ENCODE peak calls at places on chromosomes 5 and 9, in ten cellular contexts. One of them, this sample, is unnamed.
A peak's percentile ranks its signal among the peaks of the same experiment; 100 is the strongest.

GRCh38 chr9:111582888-111583287 is 16.6 kb downstream of the PTGR1 start:
- DNase-seq in cardiac muscle cell: peak; percentile 68
- DNase-seq in neuronal stem cell: no peak
- DNase-seq in body of pancreas: no peak
- DNase-seq in SJCRH30: no peak
- DNase-seq in PC-3: peak; percentile 64
- DNase-seq in tibial nerve: no peak
- DNase-seq in IMR-90: peak; percentile 63
- DNase-seq in fibroblast of lung: peak; percentile 45
- DNase-seq in tibial artery: no peak
- DNase-seq in this sample: no peak

GRCh38 chr9:101536938-101537337 is 3.3 kb downstream of the RNF20 start:
- DNase-seq in cardiac muscle cell: peak; percentile 53
- DNase-seq in neuronal stem cell: peak; percentile 49
- DNase-seq in body of pancreas: peak; percentile 21
- DNase-seq in SJCRH30: peak; percentile 44
- DNase-seq in PC-3: peak; percentile 17
- DNase-seq in tibial nerve: no peak
- DNase-seq in IMR-90: peak; percentile 51
- DNase-seq in fibroblast of lung: peak; percentile 56
- DNase-seq in tibial artery: no peak
- DNase-seq in this sample: no peak

GRCh38 chr5:63401434-63402046 is 560.7 kb downstream of the HTR1A start:
- DNase-seq in cardiac muscle cell: peak; percentile 60
- DNase-seq in neuronal stem cell: peak; percentile 68
- DNase-seq in body of pancreas: peak; percentile 79
- DNase-seq in SJCRH30: peak; percentile 47
- DNase-seq in PC-3: peak; percentile 75
- DNase-seq in tibial nerve: peak; percentile 74
- DNase-seq in IMR-90: peak; percentile 8
- DNase-seq in fibroblast of lung: peak; percentile 46
- DNase-seq in tibial artery: no peak
- DNase-seq in this sample: peak; percentile 13

GRCh38 chr9:73270967-73271722 is 119.5 kb downstream of the ANXA1 start:
- DNase-seq in cardiac muscle cell: peak; percentile 92
- DNase-seq in neuronal stem cell: no peak
- DNase-seq in body of pancreas: no peak
- DNase-seq in SJCRH30: no peak
- DNase-seq in PC-3: peak; percentile 77
- DNase-seq in tibial nerve: no peak
- DNase-seq in IMR-90: peak; percentile 77
- DNase-seq in fibroblast of lung: peak; percentile 56
- DNase-seq in tibial artery: no peak
- DNase-seq in this sample: peak; percentile 39

GRCh38 chr5:54738118-54738972 is 220.8 kb downstream of the SNX18 start:
- DNase-seq in cardiac muscle cell: peak; percentile 43
- DNase-seq in neuronal stem cell: no peak
- DNase-seq in body of pancreas: peak; percentile 58
- DNase-seq in SJCRH30: peak; percentile 15
- DNase-seq in PC-3: peak; percentile 57
- DNase-seq in tibial nerve: peak; percentile 38
- DNase-seq in IMR-90: peak; percentile 69
- DNase-seq in fibroblast of lung: peak; percentile 47
- DNase-seq in tibial artery: peak; percentile 78
- DNase-seq in this sample: peak; percentile 40

GRCh38 chr9:32350682-32351081 is 33.8 kb upstream of the ACO1 start:
- DNase-seq in cardiac muscle cell: peak; percentile 55
- DNase-seq in neuronal stem cell: no peak
- DNase-seq in body of pancreas: no peak
- DNase-seq in SJCRH30: no peak
- DNase-seq in PC-3: peak; percentile 62
- DNase-seq in tibial nerve: no peak
- DNase-seq in IMR-90: peak; percentile 17
- DNase-seq in fibroblast of lung: peak; percentile 34
- DNase-seq in tibial artery: no peak
- DNase-seq in this sample: no peak

GRCh38 chr5:158456756-158457155 is 597.8 kb upstream of the CLINT1 start:
- DNase-seq in cardiac muscle cell: peak; percentile 77
- DNase-seq in neuronal stem cell: no peak
- DNase-seq in body of pancreas: no peak
- DNase-seq in SJCRH30: peak; percentile 73
- DNase-seq in PC-3: peak; percentile 71
- DNase-seq in tibial nerve: no peak
- DNase-seq in IMR-90: peak; percentile 94
- DNase-seq in fibroblast of lung: peak; percentile 97
- DNase-seq in tibial artery: no peak
- DNase-seq in this sample: no peak

GRCh38 chr5:41246376-41246775 is 33.0 kb upstream of the C6 start:
- DNase-seq in cardiac muscle cell: peak; percentile 91
- DNase-seq in neuronal stem cell: no peak
- DNase-seq in body of pancreas: no peak
- DNase-seq in SJCRH30: no peak
- DNase-seq in PC-3: peak; percentile 97
- DNase-seq in tibial nerve: no peak
- DNase-seq in IMR-90: peak; percentile 96
- DNase-seq in fibroblast of lung: peak; percentile 85
- DNase-seq in tibial artery: no peak
- DNase-seq in this sample: peak; percentile 71

GRCh38 chr9:97930972-97931371 is 7.0 kb downstream of the HEMGN start:
- DNase-seq in cardiac muscle cell: no peak
- DNase-seq in neuronal stem cell: no peak
- DNase-seq in body of pancreas: no peak
- DNase-seq in SJCRH30: no peak
- DNase-seq in PC-3: no peak
- DNase-seq in tibial nerve: no peak
- DNase-seq in IMR-90: no peak
- DNase-seq in fibroblast of lung: no peak
- DNase-seq in tibial artery: no peak
- DNase-seq in this sample: peak; percentile 21

GRCh38 chr9:89218040-89218928 is 39.7 kb upstream of the SHC3 start:
- DNase-seq in cardiac muscle cell: peak; percentile 22
- DNase-seq in neuronal stem cell: peak; percentile 39
- DNase-seq in body of pancreas: no peak
- DNase-seq in SJCRH30: no peak
- DNase-seq in PC-3: no peak
- DNase-seq in tibial nerve: no peak
- DNase-seq in IMR-90: no peak
- DNase-seq in fibroblast of lung: peak; percentile 28
- DNase-seq in tibial artery: no peak
- DNase-seq in this sample: no peak
- H3K4me3 ChIP-seq in cardiac muscle cell: no peak overlapping the region
- H3K4me3 ChIP-seq in neuronal stem cell: no peak overlapping the region
- H3K4me3 ChIP-seq in body of pancreas: no peak overlapping the region
- H3K4me3 ChIP-seq in SJCRH30: no peak overlapping the region
- H3K4me3 ChIP-seq in PC-3: no peak overlapping the region
- H3K4me3 ChIP-seq in tibial nerve: no peak overlapping the region
- H3K4me3 ChIP-seq in IMR-90: no peak overlapping the region
- H3K4me3 ChIP-seq in fibroblast of lung: no peak overlapping the region
- H3K4me3 ChIP-seq in tibial artery: no peak overlapping the region
- H3K4me3 ChIP-seq in this sample: no peak overlapping the region

DNA sequence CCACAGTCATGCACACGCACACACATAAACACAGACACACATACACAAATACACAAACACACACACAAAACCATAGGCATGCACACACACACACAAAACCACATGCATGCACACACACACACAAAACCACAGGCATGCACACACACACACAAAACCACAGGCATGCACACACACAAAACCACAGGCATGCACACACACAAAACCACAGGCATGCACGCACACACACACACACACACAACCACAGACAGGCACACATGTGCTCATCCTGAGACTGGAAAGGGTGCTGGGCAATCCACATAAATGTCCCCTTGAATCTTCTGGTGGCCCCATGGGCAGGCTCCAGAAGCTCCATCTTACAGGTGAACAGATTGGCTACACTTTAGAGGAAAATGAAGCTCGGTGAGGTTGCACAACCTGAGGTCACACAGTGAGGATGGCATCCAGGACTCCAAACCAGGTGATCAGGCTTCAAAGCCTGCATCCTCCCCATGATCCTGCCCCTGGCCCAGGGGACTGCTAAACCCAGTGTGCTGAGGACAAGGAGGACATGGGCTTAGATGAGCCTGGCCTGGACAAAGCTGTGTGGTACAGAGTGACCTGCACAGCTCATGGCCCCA is 144.8 kb downstream of the GADD45G start:
- DNase-seq in cardiac muscle cell: peak; percentile 23
- DNase-seq in neuronal stem cell: no peak
- DNase-seq in body of pancreas: no peak
- DNase-seq in SJCRH30: peak; percentile 22
- DNase-seq in PC-3: no peak
- DNase-seq in tibial nerve: no peak
- DNase-seq in IMR-90: no peak
- DNase-seq in fibroblast of lung: peak; percentile 31
- DNase-seq in tibial artery: no peak
- DNase-seq in this sample: no peak
- H3K4me1 ChIP-seq in cardiac muscle cell: no peaks in the 10 kb centered on the region
- H3K4me1 ChIP-seq in neuronal stem cell: peaks cover 7% of the 10 kb centered on the region
- H3K4me1 ChIP-seq in body of pancreas: peaks cover 14% of the 10 kb centered on the region
- H3K4me1 ChIP-seq in SJCRH30: peaks cover 46% of the 10 kb centered on the region
- H3K4me1 ChIP-seq in PC-3: no peaks in the 10 kb centered on the region
- H3K4me1 ChIP-seq in tibial nerve: no peaks in the 10 kb centered on the region
- H3K4me1 ChIP-seq in IMR-90: no peaks in the 10 kb centered on the region
- H3K4me1 ChIP-seq in fibroblast of lung: no peaks in the 10 kb centered on the region
- H3K4me1 ChIP-seq in tibial artery: no peaks in the 10 kb centered on the region
- H3K4me1 ChIP-seq in this sample: no peaks in the 10 kb centered on the region

GRCh38 chr9:38030658-38031057 is 38.4 kb downstream of the SHB start:
- DNase-seq in cardiac muscle cell: no peak
- DNase-seq in neuronal stem cell: no peak
- DNase-seq in body of pancreas: no peak
- DNase-seq in SJCRH30: no peak
- DNase-seq in PC-3: no peak
- DNase-seq in tibial nerve: no peak
- DNase-seq in IMR-90: no peak
- DNase-seq in fibroblast of lung: no peak
- DNase-seq in tibial artery: no peak
- DNase-seq in this sample: no peak

GRCh38 chr9:38029923-38030638 is 38.9 kb downstream of the SHB start:
- DNase-seq in cardiac muscle cell: no peak
- DNase-seq in neuronal stem cell: no peak
- DNase-seq in body of pancreas: no peak
- DNase-seq in SJCRH30: peak; percentile 48
- DNase-seq in PC-3: no peak
- DNase-seq in tibial nerve: no peak
- DNase-seq in IMR-90: no peak
- DNase-seq in fibroblast of lung: no peak
- DNase-seq in tibial artery: no peak
- DNase-seq in this sample: no peak

GRCh38 chr9:38032266-38032830 is 36.7 kb downstream of the SHB start:
- DNase-seq in cardiac muscle cell: no peak
- DNase-seq in neuronal stem cell: no peak
- DNase-seq in body of pancreas: peak; percentile 88
- DNase-seq in SJCRH30: no peak
- DNase-seq in PC-3: peak; percentile 79
- DNase-seq in tibial nerve: no peak
- DNase-seq in IMR-90: no peak
- DNase-seq in fibroblast of lung: no peak
- DNase-seq in tibial artery: no peak
- DNase-seq in this sample: peak; percentile 98

GRCh38 chr9:38033956-38034355 is 35.1 kb downstream of the SHB start:
- DNase-seq in cardiac muscle cell: no peak
- DNase-seq in neuronal stem cell: no peak
- DNase-seq in body of pancreas: no peak
- DNase-seq in SJCRH30: no peak
- DNase-seq in PC-3: no peak
- DNase-seq in tibial nerve: no peak
- DNase-seq in IMR-90: no peak
- DNase-seq in fibroblast of lung: no peak
- DNase-seq in tibial artery: no peak
- DNase-seq in this sample: peak; percentile 71

GRCh38 chr9:38031594-38031993 is 37.4 kb downstream of the SHB start:
- DNase-seq in cardiac muscle cell: no peak
- DNase-seq in neuronal stem cell: no peak
- DNase-seq in body of pancreas: no peak
- DNase-seq in SJCRH30: no peak
- DNase-seq in PC-3: peak; percentile 40
- DNase-seq in tibial nerve: no peak
- DNase-seq in IMR-90: no peak
- DNase-seq in fibroblast of lung: no peak
- DNase-seq in tibial artery: no peak
- DNase-seq in this sample: peak; percentile 85
- H3K27ac ChIP-seq in cardiac muscle cell: no peak overlapping the region
- H3K27ac ChIP-seq in neuronal stem cell: no peak overlapping the region
- H3K27ac ChIP-seq in body of pancreas: peak overlapping the region; percentile 72
- H3K27ac ChIP-seq in SJCRH30: no peak overlapping the region
- H3K27ac ChIP-seq in PC-3: peak overlapping the region; percentile 75
- H3K27ac ChIP-seq in tibial nerve: no peak overlapping the region
- H3K27ac ChIP-seq in IMR-90: no peak overlapping the region
- H3K27ac ChIP-seq in fibroblast of lung: no peak overlapping the region
- H3K27ac ChIP-seq in tibial artery: no peak overlapping the region
- H3K27ac ChIP-seq in this sample: peak overlapping the region; percentile 75

GRCh38 chr5:15132816-15133405 is 261.3 kb upstream of the ANKH start:
- DNase-seq in cardiac muscle cell: peak; percentile 6
- DNase-seq in neuronal stem cell: no peak
- DNase-seq in body of pancreas: no peak
- DNase-seq in SJCRH30: no peak
- DNase-seq in PC-3: no peak
- DNase-seq in tibial nerve: no peak
- DNase-seq in IMR-90: no peak
- DNase-seq in fibroblast of lung: no peak
- DNase-seq in tibial artery: no peak
- DNase-seq in this sample: no peak
- H3K4me3 ChIP-seq in cardiac muscle cell: no peak overlapping the region
- H3K4me3 ChIP-seq in neuronal stem cell: no peak overlapping the region
- H3K4me3 ChIP-seq in body of pancreas: no peak overlapping the region
- H3K4me3 ChIP-seq in SJCRH30: no peak overlapping the region
- H3K4me3 ChIP-seq in PC-3: no peak overlapping the region
- H3K4me3 ChIP-seq in tibial nerve: no peak overlapping the region
- H3K4me3 ChIP-seq in IMR-90: no peak overlapping the region
- H3K4me3 ChIP-seq in fibroblast of lung: no peak overlapping the region
- H3K4me3 ChIP-seq in tibial artery: no peak overlapping the region
- H3K4me3 ChIP-seq in this sample: no peak overlapping the region

This sample was measured in small intestine.